ENCODE peak calls at places on chromosomes 6 and 20, in seven cellular contexts. One of them, this sample, is unnamed.
A peak's percentile ranks its signal among the peaks of the same experiment; 100 is the strongest.

GRCh38 chr6:5584072-5584471 is 322.8 kb downstream of the FARS2 start:
- DNase-seq in NCI-H2029: no peak
- DNase-seq in central memory CD8-positive, alpha-beta T cell: no peak
- DNase-seq in stimulated activated CD8-positive, alpha-beta memory T cell treated with anti-CD3 and anti-CD28 coated beads, Interleukin-2, amount 100 ng/mL, for 1 hour: no peak
- DNase-seq in neural crest cell: no peak
- DNase-seq in head of caudate nucleus: no peak
- DNase-seq in activated gamma-delta T cell treated with Interleukin-2 at 50 U/mL for 16 hours: no peak
- DNase-seq in this sample: no peak

GRCh38 chr20:18504479-18505060 is 3.2 kb upstream of the SEC23B start:
- DNase-seq in NCI-H2029: no peak
- DNase-seq in central memory CD8-positive, alpha-beta T cell: no peak
- DNase-seq in stimulated activated CD8-positive, alpha-beta memory T cell treated with anti-CD3 and anti-CD28 coated beads, Interleukin-2, amount 100 ng/mL, for 1 hour: no peak
- DNase-seq in neural crest cell: no peak
- DNase-seq in head of caudate nucleus: peak; percentile 16
- DNase-seq in activated gamma-delta T cell treated with Interleukin-2 at 50 U/mL for 16 hours: no peak
- DNase-seq in this sample: no peak

GRCh38 chr6:96152114-96152708 is 136.4 kb downstream of the FUT9 start:
- DNase-seq in NCI-H2029: no peak
- DNase-seq in central memory CD8-positive, alpha-beta T cell: no peak
- DNase-seq in stimulated activated CD8-positive, alpha-beta memory T cell treated with anti-CD3 and anti-CD28 coated beads, Interleukin-2, amount 100 ng/mL, for 1 hour: no peak
- DNase-seq in neural crest cell: no peak
- DNase-seq in head of caudate nucleus: no peak
- DNase-seq in activated gamma-delta T cell treated with Interleukin-2 at 50 U/mL for 16 hours: no peak
- DNase-seq in this sample: no peak

GRCh38 chr6:141467881-141468280 is 664.8 kb upstream of the GJE1 start:
- DNase-seq in NCI-H2029: no peak
- DNase-seq in central memory CD8-positive, alpha-beta T cell: no peak
- DNase-seq in stimulated activated CD8-positive, alpha-beta memory T cell treated with anti-CD3 and anti-CD28 coated beads, Interleukin-2, amount 100 ng/mL, for 1 hour: no peak
- DNase-seq in neural crest cell: no peak
- DNase-seq in head of caudate nucleus: no peak
- DNase-seq in activated gamma-delta T cell treated with Interleukin-2 at 50 U/mL for 16 hours: no peak
- DNase-seq in this sample: no peak

GRCh38 chr6:99603421-99604160 is 3.0 kb upstream of the PRDM13 start:
- DNase-seq in NCI-H2029: peak; percentile 22
- DNase-seq in central memory CD8-positive, alpha-beta T cell: no peak
- DNase-seq in stimulated activated CD8-positive, alpha-beta memory T cell treated with anti-CD3 and anti-CD28 coated beads, Interleukin-2, amount 100 ng/mL, for 1 hour: no peak
- DNase-seq in neural crest cell: no peak
- DNase-seq in head of caudate nucleus: no peak
- DNase-seq in activated gamma-delta T cell treated with Interleukin-2 at 50 U/mL for 16 hours: no peak
- DNase-seq in this sample: no peak

GRCh38 chr20:2755451-2756055 is 44.9 kb downstream of the CPXM1 start:
- DNase-seq in NCI-H2029: no peak
- DNase-seq in central memory CD8-positive, alpha-beta T cell: no peak
- DNase-seq in stimulated activated CD8-positive, alpha-beta memory T cell treated with anti-CD3 and anti-CD28 coated beads, Interleukin-2, amount 100 ng/mL, for 1 hour: no peak
- DNase-seq in neural crest cell: no peak
- DNase-seq in head of caudate nucleus: no peak
- DNase-seq in activated gamma-delta T cell treated with Interleukin-2 at 50 U/mL for 16 hours: no peak
- DNase-seq in this sample: no peak

GRCh38 chr20:10366898-10367419 is 67.1 kb downstream of the MKKS start:
- DNase-seq in NCI-H2029: no peak
- DNase-seq in central memory CD8-positive, alpha-beta T cell: no peak
- DNase-seq in stimulated activated CD8-positive, alpha-beta memory T cell treated with anti-CD3 and anti-CD28 coated beads, Interleukin-2, amount 100 ng/mL, for 1 hour: no peak
- DNase-seq in neural crest cell: no peak
- DNase-seq in head of caudate nucleus: no peak
- DNase-seq in activated gamma-delta T cell treated with Interleukin-2 at 50 U/mL for 16 hours: no peak
- DNase-seq in this sample: no peak

GRCh38 chr6:6703720-6704422 is 115.4 kb downstream of the LY86 start:
- DNase-seq in NCI-H2029: peak; percentile 19
- DNase-seq in central memory CD8-positive, alpha-beta T cell: no peak
- DNase-seq in stimulated activated CD8-positive, alpha-beta memory T cell treated with anti-CD3 and anti-CD28 coated beads, Interleukin-2, amount 100 ng/mL, for 1 hour: no peak
- DNase-seq in neural crest cell: no peak
- DNase-seq in head of caudate nucleus: no peak
- DNase-seq in activated gamma-delta T cell treated with Interleukin-2 at 50 U/mL for 16 hours: no peak
- DNase-seq in this sample: no peak

GRCh38 chr20:61589055-61589385 is 337.0 kb downstream of the CDH4 start:
- DNase-seq in NCI-H2029: no peak
- DNase-seq in central memory CD8-positive, alpha-beta T cell: no peak
- DNase-seq in stimulated activated CD8-positive, alpha-beta memory T cell treated with anti-CD3 and anti-CD28 coated beads, Interleukin-2, amount 100 ng/mL, for 1 hour: no peak
- DNase-seq in neural crest cell: no peak
- DNase-seq in head of caudate nucleus: no peak
- DNase-seq in activated gamma-delta T cell treated with Interleukin-2 at 50 U/mL for 16 hours: no peak
- DNase-seq in this sample: no peak

GRCh38 chr6:142331075-142331551 is 29.3 kb downstream of the ADGRG6 start:
- DNase-seq in NCI-H2029: no peak
- DNase-seq in central memory CD8-positive, alpha-beta T cell: no peak
- DNase-seq in stimulated activated CD8-positive, alpha-beta memory T cell treated with anti-CD3 and anti-CD28 coated beads, Interleukin-2, amount 100 ng/mL, for 1 hour: no peak
- DNase-seq in neural crest cell: peak; percentile 20
- DNase-seq in head of caudate nucleus: no peak
- DNase-seq in activated gamma-delta T cell treated with Interleukin-2 at 50 U/mL for 16 hours: no peak
- DNase-seq in this sample: no peak

GRCh38 chr20:10586296-10586695 is 87.5 kb downstream of the JAG1 start:
- DNase-seq in NCI-H2029: no peak
- DNase-seq in central memory CD8-positive, alpha-beta T cell: no peak
- DNase-seq in stimulated activated CD8-positive, alpha-beta memory T cell treated with anti-CD3 and anti-CD28 coated beads, Interleukin-2, amount 100 ng/mL, for 1 hour: no peak
- DNase-seq in neural crest cell: no peak
- DNase-seq in head of caudate nucleus: no peak
- DNase-seq in activated gamma-delta T cell treated with Interleukin-2 at 50 U/mL for 16 hours: no peak
- DNase-seq in this sample: no peak

GRCh38 chr6:166313255-166314070 is 5.3 kb upstream of the PRR18 start:
- DNase-seq in NCI-H2029: no peak
- DNase-seq in central memory CD8-positive, alpha-beta T cell: peak; percentile 33
- DNase-seq in stimulated activated CD8-positive, alpha-beta memory T cell treated with anti-CD3 and anti-CD28 coated beads, Interleukin-2, amount 100 ng/mL, for 1 hour: no peak
- DNase-seq in neural crest cell: peak; percentile 57
- DNase-seq in head of caudate nucleus: peak; percentile 63
- DNase-seq in activated gamma-delta T cell treated with Interleukin-2 at 50 U/mL for 16 hours: peak; percentile 53
- DNase-seq in this sample: peak; percentile 61

GRCh38 chr20:44702776-44703175 is 12.4 kb upstream of the CCN5 start:
- DNase-seq in NCI-H2029: peak; percentile 43
- DNase-seq in central memory CD8-positive, alpha-beta T cell: no peak
- DNase-seq in stimulated activated CD8-positive, alpha-beta memory T cell treated with anti-CD3 and anti-CD28 coated beads, Interleukin-2, amount 100 ng/mL, for 1 hour: no peak
- DNase-seq in neural crest cell: no peak
- DNase-seq in head of caudate nucleus: peak; percentile 91
- DNase-seq in activated gamma-delta T cell treated with Interleukin-2 at 50 U/mL for 16 hours: no peak
- DNase-seq in this sample: peak; percentile 83

GRCh38 chr6:18444176-18444575 is 57.0 kb downstream of the RNF144B start:
- DNase-seq in NCI-H2029: no peak
- DNase-seq in central memory CD8-positive, alpha-beta T cell: no peak
- DNase-seq in stimulated activated CD8-positive, alpha-beta memory T cell treated with anti-CD3 and anti-CD28 coated beads, Interleukin-2, amount 100 ng/mL, for 1 hour: no peak
- DNase-seq in neural crest cell: no peak
- DNase-seq in head of caudate nucleus: no peak
- DNase-seq in activated gamma-delta T cell treated with Interleukin-2 at 50 U/mL for 16 hours: no peak
- DNase-seq in this sample: no peak

GRCh38 chr6:3471711-3472110 is 14.9 kb upstream of the SLC22A23 start:
- DNase-seq in NCI-H2029: peak; percentile 91
- DNase-seq in central memory CD8-positive, alpha-beta T cell: no peak
- DNase-seq in stimulated activated CD8-positive, alpha-beta memory T cell treated with anti-CD3 and anti-CD28 coated beads, Interleukin-2, amount 100 ng/mL, for 1 hour: no peak
- DNase-seq in neural crest cell: no peak
- DNase-seq in head of caudate nucleus: no peak
- DNase-seq in activated gamma-delta T cell treated with Interleukin-2 at 50 U/mL for 16 hours: no peak
- DNase-seq in this sample: no peak

GRCh38 chr6:75409928-75410327 is 83.7 kb downstream of the FILIP1 start:
- DNase-seq in NCI-H2029: no peak
- DNase-seq in central memory CD8-positive, alpha-beta T cell: no peak
- DNase-seq in stimulated activated CD8-positive, alpha-beta memory T cell treated with anti-CD3 and anti-CD28 coated beads, Interleukin-2, amount 100 ng/mL, for 1 hour: no peak
- DNase-seq in neural crest cell: no peak
- DNase-seq in head of caudate nucleus: no peak
- DNase-seq in activated gamma-delta T cell treated with Interleukin-2 at 50 U/mL for 16 hours: no peak
- DNase-seq in this sample: no peak

GRCh38 chr20:44069203-44069931 is 117.6 kb downstream of the JPH2 start:
- DNase-seq in NCI-H2029: no peak
- DNase-seq in central memory CD8-positive, alpha-beta T cell: peak; percentile 50
- DNase-seq in stimulated activated CD8-positive, alpha-beta memory T cell treated with anti-CD3 and anti-CD28 coated beads, Interleukin-2, amount 100 ng/mL, for 1 hour: peak; percentile 22
- DNase-seq in neural crest cell: no peak
- DNase-seq in head of caudate nucleus: no peak
- DNase-seq in activated gamma-delta T cell treated with Interleukin-2 at 50 U/mL for 16 hours: peak; percentile 50
- DNase-seq in this sample: no peak

GRCh38 chr20:23874747-23875146 is 4.8 kb downstream of the CST5 start:
- DNase-seq in NCI-H2029: no peak
- DNase-seq in central memory CD8-positive, alpha-beta T cell: no peak
- DNase-seq in stimulated activated CD8-positive, alpha-beta memory T cell treated with anti-CD3 and anti-CD28 coated beads, Interleukin-2, amount 100 ng/mL, for 1 hour: no peak
- DNase-seq in neural crest cell: no peak
- DNase-seq in head of caudate nucleus: peak; percentile 65
- DNase-seq in activated gamma-delta T cell treated with Interleukin-2 at 50 U/mL for 16 hours: no peak
- DNase-seq in this sample: no peak

GRCh38 chr6:154928325-154928922 is 66.7 kb upstream of the TIAM2 start:
- DNase-seq in NCI-H2029: peak; percentile 70
- DNase-seq in central memory CD8-positive, alpha-beta T cell: peak; percentile 32
- DNase-seq in stimulated activated CD8-positive, alpha-beta memory T cell treated with anti-CD3 and anti-CD28 coated beads, Interleukin-2, amount 100 ng/mL, for 1 hour: peak; percentile 5
- DNase-seq in neural crest cell: peak; percentile 74
- DNase-seq in head of caudate nucleus: peak; percentile 81
- DNase-seq in activated gamma-delta T cell treated with Interleukin-2 at 50 U/mL for 16 hours: peak; percentile 44
- DNase-seq in this sample: peak; percentile 72

GRCh38 chr6:101146389-101146788 is 247.1 kb upstream of the GRIK2 start:
- DNase-seq in NCI-H2029: no peak
- DNase-seq in central memory CD8-positive, alpha-beta T cell: no peak
- DNase-seq in stimulated activated CD8-positive, alpha-beta memory T cell treated with anti-CD3 and anti-CD28 coated beads, Interleukin-2, amount 100 ng/mL, for 1 hour: no peak
- DNase-seq in neural crest cell: no peak
- DNase-seq in head of caudate nucleus: no peak
- DNase-seq in activated gamma-delta T cell treated with Interleukin-2 at 50 U/mL for 16 hours: no peak
- DNase-seq in this sample: no peak

GRCh38 chr6:169738204-169738971 is 13.0 kb downstream of the DYNLT2 start:
- DNase-seq in NCI-H2029: peak; percentile 74
- DNase-seq in central memory CD8-positive, alpha-beta T cell: no peak
- DNase-seq in stimulated activated CD8-positive, alpha-beta memory T cell treated with anti-CD3 and anti-CD28 coated beads, Interleukin-2, amount 100 ng/mL, for 1 hour: no peak
- DNase-seq in neural crest cell: no peak
- DNase-seq in head of caudate nucleus: no peak
- DNase-seq in activated gamma-delta T cell treated with Interleukin-2 at 50 U/mL for 16 hours: no peak
- DNase-seq in this sample: no peak

GRCh38 chr6:41942045-41942851 is 640 bp upstream of the CCND3 start:
- DNase-seq in NCI-H2029: no peak
- DNase-seq in central memory CD8-positive, alpha-beta T cell: no peak
- DNase-seq in stimulated activated CD8-positive, alpha-beta memory T cell treated with anti-CD3 and anti-CD28 coated beads, Interleukin-2, amount 100 ng/mL, for 1 hour: no peak
- DNase-seq in neural crest cell: no peak
- DNase-seq in head of caudate nucleus: no peak
- DNase-seq in activated gamma-delta T cell treated with Interleukin-2 at 50 U/mL for 16 hours: no peak
- DNase-seq in this sample: no peak

GRCh38 chr6:45661667-45662066 is 283.9 kb upstream of the SUPT3H start:
- DNase-seq in NCI-H2029: no peak
- DNase-seq in central memory CD8-positive, alpha-beta T cell: no peak
- DNase-seq in stimulated activated CD8-positive, alpha-beta memory T cell treated with anti-CD3 and anti-CD28 coated beads, Interleukin-2, amount 100 ng/mL, for 1 hour: no peak
- DNase-seq in neural crest cell: no peak
- DNase-seq in head of caudate nucleus: no peak
- DNase-seq in activated gamma-delta T cell treated with Interleukin-2 at 50 U/mL for 16 hours: no peak
- DNase-seq in this sample: no peak

GRCh38 chr20:49361872-49362663 is 84.2 kb upstream of the ZNFX1 start:
- DNase-seq in NCI-H2029: no peak
- DNase-seq in central memory CD8-positive, alpha-beta T cell: no peak
- DNase-seq in stimulated activated CD8-positive, alpha-beta memory T cell treated with anti-CD3 and anti-CD28 coated beads, Interleukin-2, amount 100 ng/mL, for 1 hour: no peak
- DNase-seq in neural crest cell: no peak
- DNase-seq in head of caudate nucleus: no peak
- DNase-seq in activated gamma-delta T cell treated with Interleukin-2 at 50 U/mL for 16 hours: no peak
- DNase-seq in this sample: peak; percentile 45